ENCODE peak calls at places on chromosomes 12 and 14, in five cellular contexts. One of them, this sample, is unnamed. For H3K4me1, the result is how much of the 10 kb centered on the place peaks cover.

GRCh38 chr12:47214001-47214619 is 134.4 kb upstream of the AMIGO2 start:
- DNase-seq in hepatocyte: no peak
- DNase-seq in fibroblast of lung: no peak
- DNase-seq in GM23338: no peak
- DNase-seq in GM12878: no peak
- DNase-seq in this sample: no peak

GRCh38 chr12:30691122-30691879 is 4.4 kb downstream of the IPO8 start:
- DNase-seq in GM23338: no peak
- DNase-seq in GM12878: no peak
- DNase-seq in fibroblast of lung: peak
- DNase-seq in hepatocyte: peak
- DNase-seq in this sample: peak

GRCh38 chr14:50726372-50727107 is 58.4 kb upstream of the SAV1 start:
- DNase-seq in GM12878: no peak
- DNase-seq in hepatocyte: no peak
- DNase-seq in GM23338: no peak
- DNase-seq in fibroblast of lung: peak
- DNase-seq in this sample: peak

GRCh38 chr12:29041621-29042020 is 107.5 kb upstream of the FAR2 start:
- DNase-seq in hepatocyte: peak
- DNase-seq in GM12878: no peak
- DNase-seq in fibroblast of lung: peak
- DNase-seq in GM23338: no peak
- DNase-seq in this sample: peak

GRCh38 chr12:102957339-102958050 is at the start of gene ASCL1:
- DNase-seq in GM12878: no peak
- DNase-seq in fibroblast of lung: peak
- DNase-seq in GM23338: peak
- DNase-seq in hepatocyte: peak
- DNase-seq in this sample: peak

GRCh38 chr12:110684322-110684836 is 4.5 kb downstream of the HVCN1 start:
- DNase-seq in fibroblast of lung: peak
- DNase-seq in hepatocyte: no peak
- DNase-seq in GM23338: no peak
- DNase-seq in GM12878: no peak
- DNase-seq in this sample: no peak

GRCh38 chr14:102090713-102091112 is 3.9 kb upstream of the HSP90AA1 start:
- DNase-seq in fibroblast of lung: no peak
- DNase-seq in GM23338: no peak
- DNase-seq in hepatocyte: no peak
- DNase-seq in GM12878: no peak
- DNase-seq in this sample: no peak

GRCh38 chr14:71289536-71289935 is 382.3 kb downstream of the PCNX1 start:
- DNase-seq in GM23338: no peak
- DNase-seq in fibroblast of lung: no peak
- DNase-seq in GM12878: peak
- DNase-seq in hepatocyte: no peak
- DNase-seq in this sample: no peak

GRCh38 chr14:92341791-92342190 is 18.8 kb downstream of the SLC24A4 start:
- DNase-seq in GM23338: no peak
- DNase-seq in fibroblast of lung: no peak
- DNase-seq in GM12878: no peak
- DNase-seq in hepatocyte: no peak
- DNase-seq in this sample: no peak

GRCh38 chr12:123614531-123614930 is 12.6 kb downstream of the DDX55 start:
- DNase-seq in fibroblast of lung: peak
- DNase-seq in GM12878: no peak
- DNase-seq in hepatocyte: no peak
- DNase-seq in GM23338: no peak
- DNase-seq in this sample: no peak
- H3K27ac ChIP-seq in fibroblast of lung: peak
- H3K27ac ChIP-seq in GM12878: no peak
- H3K27ac ChIP-seq in hepatocyte: no peak
- H3K27ac ChIP-seq in GM23338: no peak
- H3K27ac ChIP-seq in this sample: no peak

GRCh38 chr14:90521930-90522483 is 125.2 kb downstream of the CALM1 start:
- DNase-seq in fibroblast of lung: no peak
- DNase-seq in GM23338: no peak
- DNase-seq in hepatocyte: no peak
- DNase-seq in GM12878: no peak
- DNase-seq in this sample: no peak

GRCh38 chr14:90523544-90523943 is 126.7 kb downstream of the CALM1 start:
- DNase-seq in GM12878: no peak
- DNase-seq in fibroblast of lung: peak
- DNase-seq in hepatocyte: no peak
- DNase-seq in GM23338: no peak
- DNase-seq in this sample: peak

GRCh38 chr14:90521121-90521929 is 124.5 kb downstream of the CALM1 start:
- DNase-seq in hepatocyte: no peak
- DNase-seq in GM12878: no peak
- DNase-seq in fibroblast of lung: no peak
- DNase-seq in GM23338: no peak
- DNase-seq in this sample: peak

GRCh38 chr14:90523961-90524875 is 127.4 kb downstream of the CALM1 start:
- DNase-seq in hepatocyte: no peak
- DNase-seq in fibroblast of lung: no peak
- DNase-seq in GM23338: no peak
- DNase-seq in GM12878: no peak
- DNase-seq in this sample: no peak

DNA sequence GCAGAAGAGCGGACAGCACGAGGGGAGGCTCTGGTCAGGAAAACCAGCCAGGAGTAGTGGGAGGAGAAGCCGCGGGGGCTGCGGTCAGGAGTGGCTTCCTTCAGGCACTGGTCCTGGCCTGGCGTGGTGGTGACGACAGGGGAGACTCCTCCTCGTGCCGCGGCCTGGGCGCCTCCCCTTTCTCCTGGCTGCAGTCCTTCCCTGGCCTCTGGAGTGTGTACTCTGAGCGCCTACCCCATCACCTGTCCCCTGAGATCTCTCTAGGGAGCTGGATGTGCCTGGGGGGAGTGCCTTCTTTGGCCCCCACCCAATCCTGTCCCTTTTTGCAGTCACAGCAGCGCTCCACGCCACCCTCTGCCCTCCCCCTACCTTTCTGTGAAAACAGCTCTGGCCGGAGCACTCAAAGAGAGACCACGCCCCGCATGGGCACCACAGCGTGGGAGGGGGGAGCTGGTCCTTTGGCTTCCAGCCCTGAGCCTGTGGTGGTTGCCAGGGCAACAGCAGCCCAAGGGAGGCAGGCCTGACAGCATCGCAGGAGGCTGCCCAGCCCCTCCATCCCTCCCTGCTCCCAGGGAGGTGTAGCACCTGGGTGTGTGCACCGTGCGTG is 125.9 kb downstream of the CALM1 start:
- DNase-seq in hepatocyte: no peak
- DNase-seq in GM12878: no peak
- DNase-seq in GM23338: no peak
- DNase-seq in fibroblast of lung: no peak
- DNase-seq in this sample: peak
- H3K4me1 ChIP-seq in hepatocyte: under half
- H3K4me1 ChIP-seq in GM12878: under half
- H3K4me1 ChIP-seq in GM23338: under half
- H3K4me1 ChIP-seq in fibroblast of lung: under half
- H3K4me1 ChIP-seq in this sample: under half

GRCh38 chr12:15648564-15648963 is 140.6 kb downstream of the EPS8 start:
- DNase-seq in fibroblast of lung: no peak
- DNase-seq in hepatocyte: no peak
- DNase-seq in GM23338: no peak
- DNase-seq in GM12878: no peak
- DNase-seq in this sample: no peak

GRCh38 chr12:15644700-15645099 is 144.5 kb downstream of the EPS8 start:
- DNase-seq in fibroblast of lung: no peak
- DNase-seq in hepatocyte: no peak
- DNase-seq in GM23338: no peak
- DNase-seq in GM12878: no peak
- DNase-seq in this sample: peak

GRCh38 chr12:15646586-15646985 is 142.6 kb downstream of the EPS8 start:
- DNase-seq in GM23338: no peak
- DNase-seq in GM12878: no peak
- DNase-seq in fibroblast of lung: peak
- DNase-seq in hepatocyte: no peak
- DNase-seq in this sample: no peak

GRCh38 chr12:15651381-15651780 is 137.8 kb downstream of the EPS8 start:
- DNase-seq in fibroblast of lung: no peak
- DNase-seq in GM23338: no peak
- DNase-seq in GM12878: no peak
- DNase-seq in hepatocyte: no peak
- DNase-seq in this sample: no peak

DNA sequence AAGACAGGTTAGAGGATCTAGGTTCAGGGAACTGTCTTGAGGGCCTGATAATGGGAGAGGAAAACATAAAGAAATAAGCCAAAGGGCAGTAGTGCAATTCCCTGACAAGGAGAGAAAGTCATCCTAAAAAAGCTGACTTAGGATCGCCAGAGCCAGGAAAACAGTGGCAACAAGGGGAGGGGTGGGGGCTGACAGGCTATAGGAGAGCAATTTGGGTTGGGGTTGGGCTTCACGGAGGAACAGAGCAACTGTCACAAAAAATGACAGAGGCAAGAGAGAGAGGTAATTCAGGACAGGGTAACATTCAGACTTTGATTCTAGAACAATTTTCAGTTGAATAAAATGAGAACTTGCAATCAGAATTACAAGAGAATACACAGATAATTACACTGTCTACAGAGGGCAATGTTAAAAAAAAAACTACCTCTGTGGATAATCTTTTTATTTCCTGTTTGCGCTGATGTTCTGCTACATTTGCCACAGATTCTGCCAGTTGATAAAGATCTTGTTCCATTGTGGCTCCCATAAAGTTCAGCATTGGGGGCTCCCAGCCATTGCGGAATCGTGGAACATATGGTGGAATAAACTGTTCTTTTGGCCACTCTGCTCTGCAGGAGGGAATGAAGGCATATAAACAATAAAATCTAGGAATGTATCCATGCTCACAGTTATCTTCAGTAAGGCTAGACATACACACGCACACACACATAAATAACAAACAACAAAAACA is 138.6 kb downstream of the EPS8 start:
- DNase-seq in GM23338: no peak
- DNase-seq in hepatocyte: no peak
- DNase-seq in GM12878: no peak
- DNase-seq in fibroblast of lung: peak
- DNase-seq in this sample: no peak
- H2AFZ ChIP-seq in GM23338: no peak
- H2AFZ ChIP-seq in hepatocyte: no peak
- H2AFZ ChIP-seq in GM12878: no peak
- H2AFZ ChIP-seq in fibroblast of lung: no peak
- H2AFZ ChIP-seq in this sample: no peak

DNA sequence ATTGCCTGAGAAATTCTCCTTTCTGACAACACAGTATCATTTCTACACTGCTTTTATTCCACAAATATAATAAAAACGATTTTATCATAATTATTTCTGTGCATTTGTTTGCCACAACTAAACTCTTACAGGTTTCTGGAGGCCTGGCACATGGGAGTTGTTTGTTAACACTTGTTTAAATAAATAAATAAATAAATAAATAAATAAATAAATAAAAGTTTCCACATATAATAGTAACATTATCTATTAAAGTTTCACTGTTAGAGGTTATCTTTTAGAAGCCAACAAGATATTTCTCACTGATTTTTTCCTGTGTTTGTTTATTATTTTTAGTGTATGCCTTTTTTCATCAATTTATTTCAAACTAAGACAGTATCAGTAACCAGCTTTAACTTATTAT is 323.3 kb downstream of the FOXG1 start:
- DNase-seq in GM12878: no peak
- DNase-seq in hepatocyte: no peak
- DNase-seq in fibroblast of lung: no peak
- DNase-seq in GM23338: no peak
- DNase-seq in this sample: no peak
- H3K27ac ChIP-seq in GM12878: no peak
- H3K27ac ChIP-seq in hepatocyte: no peak
- H3K27ac ChIP-seq in fibroblast of lung: no peak
- H3K27ac ChIP-seq in GM23338: no peak
- H3K27ac ChIP-seq in this sample: no peak

DNA sequence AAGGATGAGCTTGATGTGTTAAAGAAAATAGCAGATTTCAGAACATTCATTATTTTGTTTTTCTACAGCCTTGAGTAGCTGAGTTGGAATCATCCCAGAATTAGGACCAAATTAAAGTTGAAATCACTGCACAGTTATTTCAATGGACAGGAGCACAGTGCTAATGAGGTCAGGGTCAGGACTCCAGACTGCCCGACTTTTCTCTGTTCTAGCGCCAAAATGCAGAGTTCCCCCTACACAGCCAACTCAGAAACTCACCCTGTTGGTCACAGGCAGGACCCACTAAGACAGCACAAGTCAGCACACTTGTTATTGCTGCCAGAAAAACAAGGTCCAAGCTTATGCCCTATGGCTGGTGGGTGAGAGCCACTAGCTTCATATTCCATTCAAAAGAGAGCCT is 198.1 kb upstream of the KRR1 start:
- DNase-seq in fibroblast of lung: no peak
- DNase-seq in hepatocyte: no peak
- DNase-seq in GM23338: no peak
- DNase-seq in GM12878: no peak
- DNase-seq in this sample: no peak
- H3K4me1 ChIP-seq in fibroblast of lung: under half
- H3K4me1 ChIP-seq in hepatocyte: under half
- H3K4me1 ChIP-seq in GM23338: half or more
- H3K4me1 ChIP-seq in GM12878: under half
- H3K4me1 ChIP-seq in this sample: under half

DNA sequence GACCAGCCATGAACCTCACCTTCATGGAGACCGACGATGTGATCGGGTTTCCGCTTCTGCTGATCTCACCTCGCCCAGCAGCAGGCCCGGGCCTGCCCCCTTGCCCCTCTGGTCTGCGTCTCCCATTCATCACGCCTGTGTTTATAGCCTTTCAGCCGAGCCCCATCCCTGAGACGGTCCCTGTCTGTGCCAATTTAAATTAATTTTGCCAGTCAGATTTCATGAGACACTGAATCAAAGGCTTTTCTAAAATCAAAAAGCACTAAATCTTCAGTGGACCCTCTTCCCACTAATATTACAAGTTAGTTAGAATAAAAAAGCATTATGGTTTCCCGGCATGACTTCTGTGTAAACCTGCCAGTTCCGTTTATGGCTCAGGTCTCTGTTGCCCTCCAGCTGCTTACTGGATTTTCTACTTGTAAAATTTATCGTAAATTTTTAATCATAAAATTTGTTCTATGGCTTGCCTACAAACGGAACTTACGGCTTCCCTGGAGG is 155.9 kb downstream of the ESRRB start:
- DNase-seq in GM23338: no peak
- DNase-seq in hepatocyte: no peak
- DNase-seq in GM12878: no peak
- DNase-seq in fibroblast of lung: no peak
- DNase-seq in this sample: no peak
- H2AFZ ChIP-seq in GM23338: peak
- H2AFZ ChIP-seq in hepatocyte: no peak
- H2AFZ ChIP-seq in GM12878: no peak
- H2AFZ ChIP-seq in fibroblast of lung: no peak
- H2AFZ ChIP-seq in this sample: no peak

GRCh38 chr12:96225003-96225855 is 31.1 kb downstream of the ELK3 start:
- DNase-seq in GM12878: no peak
- DNase-seq in fibroblast of lung: no peak
- DNase-seq in GM23338: no peak
- DNase-seq in hepatocyte: peak
- DNase-seq in this sample: no peak
- H3K27ac ChIP-seq in GM12878: no peak
- H3K27ac ChIP-seq in fibroblast of lung: no peak
- H3K27ac ChIP-seq in GM23338: no peak
- H3K27ac ChIP-seq in hepatocyte: no peak
- H3K27ac ChIP-seq in this sample: peak

GRCh38 chr12:52243264-52243773 is 10.3 kb downstream of the KRT7 start:
- DNase-seq in hepatocyte: no peak
- DNase-seq in fibroblast of lung: no peak
- DNase-seq in GM12878: no peak
- DNase-seq in GM23338: no peak
- DNase-seq in this sample: peak
- H3K4me1 ChIP-seq in hepatocyte: under half
- H3K4me1 ChIP-seq in fibroblast of lung: under half
- H3K4me1 ChIP-seq in GM12878: under half
- H3K4me1 ChIP-seq in GM23338: under half
- H3K4me1 ChIP-seq in this sample: under half

This sample was measured in astrocyte.